ENCODE peak calls at places on chromosome 18, in six cellular contexts. Q, G, I, P, C and Z are unnamed samples.

GRCh38 chr18:49018553-49018943 is 67.8 kb upstream of the SMAD7 start:
- DNase-seq in Q (no peak), G (peak; percentile 7), I (no peak), P (no peak), C (no peak), Z (no peak)

GRCh38 chr18:9742588-9743131 is 34.6 kb downstream of the RAB31 start:
- DNase-seq in Q (no peak), G (no peak), I (no peak), P (peak; percentile 46), C (no peak), Z (no peak)

GRCh38 chr18:67517224-67517765 is 775 bp upstream of the DSEL start:
- DNase-seq in Q (no peak), G (peak; percentile 21), I (no peak), P (no peak), C (peak; percentile 51), Z (no peak)

GRCh38 chr18:24369420-24369819 is 28.2 kb downstream of the OSBPL1A start:
- DNase-seq in Q (no peak), G (no peak), I (no peak), P (no peak), C (no peak), Z (no peak)

GRCh38 chr18:48468151-48468550 is 59.0 kb upstream of the ZBTB7C start:
- DNase-seq in Q (no peak), G (no peak), I (no peak), P (no peak), C (no peak), Z (no peak)

GRCh38 chr18:8792688-8793316 is 87.4 kb downstream of the MTCL1 start:
- DNase-seq in Q (no peak), G (no peak), I (no peak), P (no peak), C (no peak), Z (no peak)

GRCh38 chr18:2714140-2714539 is 58.6 kb downstream of the SMCHD1 start:
- DNase-seq in Q (no peak), G (no peak), I (no peak), P (no peak), C (no peak), Z (no peak)

GRCh38 chr18:39753178-39753577 is 2187.6 kb upstream of the CELF4 start:
- DNase-seq in Q (no peak), G (no peak), I (no peak), P (no peak), C (no peak), Z (no peak)

GRCh38 chr18:58541789-58542425 is 87.0 kb downstream of the ALPK2 start:
- DNase-seq in Q (no peak), G (no peak), I (no peak), P (peak; percentile 94), C (no peak), Z (no peak)